ENCODE peak calls at places on chromosomes 5 and 9, in five cellular contexts. J, U, L, D and N are unnamed samples.

GRCh38 chr9:137162505-137163100 is 7.2 kb downstream of the LRRC26 start:
- DNase-seq in J (no peak), U (no peak), L (no peak), D (no peak), N (no peak)

GRCh38 chr9:96178153-96178552 is 123.8 kb downstream of the HSD17B3 start:
- DNase-seq in J (no peak), U (no peak), L (no peak), D (no peak), N (no peak)

GRCh38 chr9:127149463-127150390 is 27.3 kb upstream of the ANGPTL2 start:
- DNase-seq in J (no peak), U (no peak), L (no peak), D (no peak), N (no peak)

GRCh38 chr5:68953151-68953884 is 140.5 kb upstream of the SLC30A5 start:
- DNase-seq in J (no peak), U (no peak), L (no peak), D (no peak), N (peak; percentile 21)

GRCh38 chr9:93071464-93071863 is 13.0 kb downstream of the SUSD3 start:
- DNase-seq in J (peak; percentile 66), U (peak; percentile 28), L (peak; percentile 52), D (no peak), N (peak; percentile 48)

GRCh38 chr9:613771-614347 is 227.6 kb upstream of the DMRT1 start:
- DNase-seq in J (peak; percentile 81), U (peak; percentile 86), L (peak; percentile 94), D (peak; percentile 21), N (peak; percentile 93)

GRCh38 chr9:21252727-21253547 is 13.1 kb upstream of the IFNA14 start:
- DNase-seq in J (peak; percentile 7), U (peak; percentile 35), L (peak; percentile 55), D (no peak), N (peak; percentile 31)

GRCh38 chr9:114002271-114002985 is 75.7 kb downstream of the AMBP start:
- DNase-seq in J (no peak), U (no peak), L (no peak), D (no peak), N (no peak)

GRCh38 chr5:123855630-123856029 is 343.7 kb downstream of the CSNK1G3 start:
- DNase-seq in J (no peak), U (no peak), L (no peak), D (no peak), N (no peak)

GRCh38 chr9:32879335-32879734 is 96.0 kb downstream of the TMEM215 start:
- DNase-seq in J (no peak), U (no peak), L (no peak), D (no peak), N (no peak)

GRCh38 chr5:74281191-74281590 is 359.3 kb downstream of the ENC1 start:
- DNase-seq in J (no peak), U (no peak), L (no peak), D (no peak), N (no peak)

GRCh38 chr5:172179032-172179989 is 8.7 kb downstream of the STK10 start:
- DNase-seq in J (peak; percentile 60), U (no peak), L (peak; percentile 79), D (peak; percentile 45), N (peak; percentile 41)

GRCh38 chr9:123399803-123400378 is 43.9 kb downstream of the CRB2 start:
- DNase-seq in J (no peak), U (peak; percentile 16), L (no peak), D (no peak), N (no peak)

GRCh38 chr5:55997742-55998351 is 3.1 kb upstream of the IL6ST start:
- DNase-seq in J (peak; percentile 71), U (peak; percentile 53), L (peak; percentile 36), D (no peak), N (peak; percentile 68)

GRCh38 chr5:109511980-109512744 is 102.4 kb upstream of the PJA2 start:
- DNase-seq in J (no peak), U (no peak), L (no peak), D (no peak), N (no peak)

GRCh38 chr5:168734657-168735344 is 155.6 kb upstream of the PANK3 start:
- DNase-seq in J (peak; percentile 14), U (no peak), L (peak; percentile 16), D (no peak), N (peak; percentile 71)

GRCh38 chr5:172713113-172713808 is 57.7 kb downstream of the DUSP1 start:
- DNase-seq in J (no peak), U (no peak), L (peak; percentile 38), D (peak; percentile 59), N (no peak)

GRCh38 chr5:10250804-10251276 is 760 bp downstream of the CCT5 start:
- DNase-seq in J (peak; percentile 44), U (peak; percentile 30), L (peak; percentile 55), D (no peak), N (peak; percentile 24)